ENCODE peak calls at places on chromosomes 1 and 21, in eight cellular contexts. T is GM10248, Q is lower lobe of right lung, Z is mesothelial cell of epicardium, B is sigmoid colon, F is PC-3, N is fibroblast of pulmonary artery, O is AG09309. A is an unnamed sample.

GRCh38 chr1:16236091-16236494 is 890 bp downstream of the CPLANE2 start:
- DNase-seq in O (no peak), Q (no peak), Z (no peak), B (peak; percentile 67), T (peak; percentile 54), F (peak; percentile 73), N (no peak), A (peak; percentile 72)

GRCh38 chr1:247680171-247680570 is 632 bp upstream of the OR13G1 start:
- DNase-seq in B (no peak), F (peak; percentile 29), T (no peak), Z (no peak), N (no peak), O (no peak), Q (no peak), A (no peak)

GRCh38 chr1:220487297-220487820 is 40.6 kb upstream of the MARK1 start:
- DNase-seq in F (peak; percentile 58), T (no peak), O (no peak), Q (no peak), B (no peak), N (peak; percentile 61), Z (no peak), A (no peak)

GRCh38 chr1:40383095-40383487 is 9.6 kb downstream of the SMAP2 start:
- DNase-seq in B (no peak), N (no peak), F (no peak), T (no peak), O (no peak), Q (no peak), Z (no peak), A (no peak)

GRCh38 chr1:107135466-107135865 is 5.4 kb upstream of the NTNG1 start:
- DNase-seq in Z (peak; percentile 46), O (no peak), N (peak; percentile 59), F (peak; percentile 68), Q (no peak), T (peak; percentile 22), B (no peak), A (peak; percentile 44)

GRCh38 chr21:44418876-44419230 is 36.5 kb upstream of the LRRC3 start:
- DNase-seq in N (no peak), B (peak; percentile 22), T (no peak), O (no peak), Z (no peak), F (no peak), Q (no peak), A (no peak)

GRCh38 chr1:166859597-166859996 is 16.5 kb downstream of the TADA1 start:
- DNase-seq in F (no peak), Q (no peak), B (no peak), O (no peak), Z (no peak), N (no peak), T (no peak), A (no peak)

GRCh38 chr1:9181176-9181906 is 52.4 kb upstream of the GPR157 start:
- DNase-seq in B (peak; percentile 83), N (peak; percentile 69), Z (peak; percentile 77), T (peak; percentile 84), F (peak; percentile 58), O (no peak), Q (peak; percentile 80), A (peak; percentile 90)

GRCh38 chr1:155071701-155072100 is 6.9 kb upstream of the EFNA3 start:
- DNase-seq in F (no peak), N (no peak), B (peak; percentile 66), O (no peak), Q (no peak), T (no peak), Z (no peak), A (no peak)

GRCh38 chr1:22750671-22751016 is 40.0 kb downstream of the EPHB2 start:
- DNase-seq in F (peak; percentile 75), N (no peak), B (no peak), O (no peak), Z (no peak), T (no peak), Q (no peak), A (no peak)

GRCh38 chr1:227758366-227758765 is 23.1 kb downstream of the SNAP47 start:
- DNase-seq in F (no peak), B (no peak), N (no peak), T (peak; percentile 52), Q (no peak), O (no peak), Z (no peak), A (peak; percentile 46)

GRCh38 chr1:233520510-233521191 is 93.3 kb upstream of the KCNK1 start:
- DNase-seq in T (no peak), Z (no peak), B (no peak), O (no peak), N (no peak), Q (no peak), F (peak; percentile 94), A (no peak)

GRCh38 chr21:15005391-15005790 is 59.4 kb downstream of the NRIP1 start:
- DNase-seq in N (no peak), B (no peak), Z (no peak), F (no peak), O (no peak), T (no peak), Q (no peak), A (no peak)

GRCh38 chr1:16249838-16250241 is 12.9 kb upstream of the CPLANE2 start:
- DNase-seq in T (no peak), N (peak; percentile 92), Q (no peak), F (peak; percentile 14), B (peak; percentile 85), O (peak; percentile 69), Z (no peak), A (peak; percentile 7)

GRCh38 chr1:237383825-237384612 is 342.0 kb downstream of the RYR2 start:
- DNase-seq in T (no peak), Q (no peak), F (no peak), Z (no peak), O (no peak), N (peak; percentile 50), B (no peak), A (no peak)

GRCh38 chr1:204834329-204834728 is 36.3 kb upstream of the NFASC start:
- DNase-seq in N (no peak), B (no peak), Z (no peak), F (no peak), Q (no peak), T (no peak), O (no peak), A (no peak)

GRCh38 chr1:234691567-234691966 is 81.6 kb upstream of the IRF2BP2 start:
- DNase-seq in T (no peak), N (peak; percentile 36), O (no peak), Z (no peak), B (no peak), Q (no peak), F (peak; percentile 44), A (no peak)
- TF ChIP-seq CTCF in T (no peak), N (peak; percentile 26), O (peak; percentile 44), Z (no peak), B (no peak), Q (no peak), F (peak; percentile 50), A (no peak)

GRCh38 chr1:30338765-30339164 is 384.6 kb downstream of the MATN1 start:
- DNase-seq in Q (no peak), N (no peak), Z (no peak), F (no peak), B (no peak), O (no peak), T (no peak), A (no peak)

GRCh38 chr1:30343562-30343961 is 379.8 kb downstream of the MATN1 start:
- DNase-seq in B (no peak), O (no peak), F (no peak), N (no peak), Z (no peak), T (no peak), Q (no peak), A (no peak)

GRCh38 chr1:30342535-30343141 is 380.7 kb downstream of the MATN1 start:
- DNase-seq in O (no peak), T (no peak), Q (no peak), N (no peak), F (no peak), Z (no peak), B (no peak), A (no peak)

GRCh38 chr1:30339866-30340265 is 383.5 kb downstream of the MATN1 start:
- DNase-seq in B (no peak), Q (no peak), N (no peak), O (no peak), Z (no peak), F (no peak), T (no peak), A (no peak)

DNA sequence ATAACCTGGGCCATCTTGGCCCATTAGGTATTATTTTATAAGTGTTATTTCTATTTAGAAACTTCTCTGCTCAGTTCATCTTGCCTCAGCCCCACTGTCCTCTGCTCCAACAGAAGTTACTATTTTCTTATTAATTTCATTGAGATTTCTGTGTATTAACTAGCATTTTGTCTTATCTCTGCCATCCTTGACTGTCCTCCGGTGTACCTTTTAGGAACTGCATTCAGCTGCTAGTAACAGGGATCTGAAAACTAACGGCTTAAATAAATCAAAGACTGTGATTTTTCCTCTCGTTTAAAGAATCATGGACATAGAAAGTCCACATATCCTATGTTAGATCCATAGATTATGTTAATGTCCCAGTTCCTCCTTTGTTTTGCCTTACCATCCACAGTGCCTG is 382.5 kb downstream of the MATN1 start:
- DNase-seq in N (no peak), O (no peak), F (no peak), Q (no peak), Z (no peak), T (no peak), B (no peak), A (no peak)
- TF ChIP-seq CTCF in N (no peak), O (no peak), F (no peak), Q (no peak), Z (no peak), T (no peak), B (no peak), A (no peak)

DNA sequence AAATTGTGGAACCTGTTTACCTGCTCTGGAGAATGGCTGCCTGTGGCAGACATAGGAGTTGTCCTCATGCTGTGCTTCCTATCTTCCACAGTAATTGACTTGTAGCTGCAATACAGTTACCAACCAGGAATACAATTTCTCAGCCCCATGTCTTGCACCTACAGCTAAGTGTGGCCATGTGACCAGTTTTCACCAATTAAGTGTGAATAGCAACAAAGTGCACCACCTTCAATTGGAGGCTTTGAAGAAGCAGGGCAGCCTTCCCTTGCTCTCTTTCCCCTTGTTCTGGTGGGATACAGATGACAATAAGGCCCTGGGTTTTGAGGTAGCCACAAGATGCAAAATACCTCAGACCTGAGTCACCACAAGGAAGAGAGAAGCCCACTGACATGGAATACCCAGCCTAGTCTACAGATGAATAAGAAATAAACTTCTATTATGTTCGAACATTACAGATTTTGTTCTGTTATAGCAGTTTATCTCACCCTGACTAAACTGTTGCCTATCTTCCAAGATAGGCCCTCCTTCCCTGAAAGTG is 70.2 kb upstream of the S1PR1 start:
- DNase-seq in N (no peak), Z (no peak), O (no peak), T (no peak), F (no peak), B (no peak), Q (no peak), A (no peak)
- TF ChIP-seq CTCF in N (no peak), Z (no peak), O (no peak), T (no peak), F (no peak), B (no peak), Q (no peak), A (no peak)

DNA sequence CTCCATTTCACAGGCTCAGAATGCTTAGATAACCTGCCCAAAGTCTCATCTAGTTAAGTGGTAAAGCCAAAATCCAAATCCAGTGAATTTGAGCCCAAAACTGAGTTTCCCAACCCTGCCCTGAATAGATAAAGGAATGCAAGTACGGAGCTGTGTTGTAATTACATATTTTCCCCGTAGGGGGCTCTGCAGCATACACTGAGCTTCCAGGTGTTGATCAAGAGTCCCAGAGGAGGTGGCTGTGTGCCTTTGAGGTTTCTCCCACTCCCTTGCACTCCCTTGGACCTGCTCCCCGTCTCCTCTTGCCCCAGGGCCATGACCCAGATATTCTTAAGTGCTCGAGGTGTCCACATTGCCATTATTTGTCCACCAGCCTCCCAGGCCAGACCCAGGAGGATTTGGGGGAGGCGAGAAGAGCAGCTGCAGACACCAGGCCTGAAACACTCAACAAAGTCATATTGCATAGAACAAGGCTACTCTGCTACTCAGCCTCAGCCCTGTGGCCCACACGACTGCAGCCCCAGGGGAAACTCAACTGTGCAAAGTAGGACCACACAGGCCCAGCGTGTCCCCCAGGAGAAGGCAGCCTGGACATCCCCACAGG is 18.4 kb upstream of the LY9 start:
- DNase-seq in F (peak; percentile 70), B (no peak), Q (no peak), Z (no peak), N (peak; percentile 22), O (no peak), T (peak; percentile 57), A (peak; percentile 41)
- TF ChIP-seq CTCF in F (peak; percentile 75), B (peak; percentile 19), Q (peak; percentile 58), Z (peak; percentile 57), N (peak; percentile 48), O (peak; percentile 22), T (peak; percentile 74), A (peak; percentile 34)

A was measured in GM20000.